ENCODE peak calls at places on chromosomes 5 and 9, in five cellular contexts. B is neural progenitor cell; Q is GM23248; L is ascending aorta; H is CD4-positive, alpha-beta memory T cell. D is an unnamed sample.

GRCh38 chr5:178207183-178207916 is 3.0 kb downstream of the HNRNPAB start:
- DNase-seq in B (no peak), H (no peak), Q (peak; percentile 67), L (peak; percentile 62), D (peak; percentile 85)

GRCh38 chr9:115275753-115276152 is 157.8 kb upstream of the TNC start:
- DNase-seq in Q (no peak), H (no peak), B (no peak), L (no peak), D (no peak)

GRCh38 chr5:132474881-132475511 is 15.6 kb downstream of the IRF1 start:
- DNase-seq in H (peak; percentile 58), L (no peak), B (no peak), Q (no peak), D (no peak)

GRCh38 chr9:38352716-38353334 is 39.7 kb upstream of the ALDH1B1 start:
- DNase-seq in L (peak; percentile 48), Q (no peak), B (no peak), H (no peak), D (no peak)

GRCh38 chr5:80763873-80764647 is 109.3 kb upstream of the DHFR start:
- DNase-seq in L (no peak), Q (no peak), H (no peak), B (no peak), D (no peak)

GRCh38 chr5:26031481-26031880 is 1006.9 kb downstream of the CDH9 start:
- DNase-seq in B (no peak), L (no peak), Q (no peak), H (no peak), D (no peak)

GRCh38 chr5:31733365-31733764 is 94.4 kb downstream of the PDZD2 start:
- DNase-seq in H (no peak), L (no peak), B (no peak), Q (no peak), D (peak; percentile 8)

GRCh38 chr9:125747053-125747764 is at the start of gene PBX3:
- DNase-seq in L (peak; percentile 69), Q (peak; percentile 77), B (peak; percentile 86), H (peak; percentile 55), D (peak; percentile 62)

GRCh38 chr9:35861161-35861897 is 8.9 kb downstream of the OR13J1 start:
- DNase-seq in Q (no peak), B (no peak), L (no peak), H (no peak), D (no peak)

GRCh38 chr9:77595426-77596051 is 52.6 kb downstream of the GNA14 start:
- DNase-seq in L (no peak), Q (no peak), H (no peak), B (no peak), D (no peak)

GRCh38 chr5:174145821-174146220 is 100.3 kb downstream of the NSG2 start:
- DNase-seq in Q (peak; percentile 7), L (peak; percentile 31), H (no peak), B (peak; percentile 65), D (peak; percentile 8)

GRCh38 chr9:35095175-35095574 is 1.2 kb downstream of the PIGO start:
- DNase-seq in L (no peak), H (no peak), B (no peak), Q (no peak), D (no peak)

GRCh38 chr5:122351416-122352157 is 39.5 kb downstream of the SNCAIP start:
- DNase-seq in B (no peak), L (no peak), Q (peak; percentile 42), H (no peak), D (no peak)

GRCh38 chr9:71854811-71855210 is 56.2 kb downstream of the ABHD17B start:
- DNase-seq in Q (no peak), H (no peak), L (no peak), B (no peak), D (no peak)

GRCh38 chr9:113454914-113455761 is 8.4 kb upstream of the RGS3 start:
- DNase-seq in L (peak; percentile 86), B (peak; percentile 37), Q (peak; percentile 91), H (no peak), D (peak; percentile 88)

GRCh38 chr5:57841671-57842375 is 359.2 kb upstream of the ACTBL2 start:
- DNase-seq in H (no peak), B (peak; percentile 62), Q (peak; percentile 91), L (no peak), D (peak; percentile 90)

GRCh38 chr5:58447231-58447630 is 12.7 kb downstream of the PLK2 start:
- DNase-seq in B (no peak), L (no peak), H (no peak), Q (peak; percentile 35), D (no peak)

GRCh38 chr5:23614422-23614821 is 107.0 kb downstream of the PRDM9 start:
- DNase-seq in H (no peak), L (no peak), B (no peak), Q (no peak), D (no peak)

GRCh38 chr5:135740475-135740874 is 94.0 kb upstream of the SLC25A48 start:
- DNase-seq in H (no peak), Q (no peak), B (no peak), L (no peak), D (no peak)

GRCh38 chr9:31355965-31356364 is 1028.5 kb upstream of the ACO1 start:
- DNase-seq in H (no peak), B (no peak), L (no peak), Q (no peak), D (no peak)

GRCh38 chr9:73149371-73150067 is 2.1 kb upstream of the ANXA1 start:
- DNase-seq in L (no peak), B (no peak), Q (peak; percentile 98), H (peak; percentile 68), D (no peak)

GRCh38 chr5:157516626-157517325 is 56.8 kb downstream of the NIPAL4 start:
- DNase-seq in B (no peak), H (no peak), L (peak; percentile 79), Q (peak; percentile 98), D (peak; percentile 22)
- H3K27ac ChIP-seq in B (no peak overlapping the region), H (no peak overlapping the region), L (peak overlapping the region; percentile 62), Q (peak overlapping the region; percentile 97), D (peak overlapping the region; percentile 6)

GRCh38 chr5:120808606-120809005 is 344.5 kb downstream of the PRR16 start:
- DNase-seq in B (no peak), L (no peak), H (no peak), Q (no peak), D (no peak)
- H3K4me3 ChIP-seq in B (no peak overlapping the region), L (no peak overlapping the region), H (no peak overlapping the region), Q (no peak overlapping the region), D (no peak overlapping the region)

DNA sequence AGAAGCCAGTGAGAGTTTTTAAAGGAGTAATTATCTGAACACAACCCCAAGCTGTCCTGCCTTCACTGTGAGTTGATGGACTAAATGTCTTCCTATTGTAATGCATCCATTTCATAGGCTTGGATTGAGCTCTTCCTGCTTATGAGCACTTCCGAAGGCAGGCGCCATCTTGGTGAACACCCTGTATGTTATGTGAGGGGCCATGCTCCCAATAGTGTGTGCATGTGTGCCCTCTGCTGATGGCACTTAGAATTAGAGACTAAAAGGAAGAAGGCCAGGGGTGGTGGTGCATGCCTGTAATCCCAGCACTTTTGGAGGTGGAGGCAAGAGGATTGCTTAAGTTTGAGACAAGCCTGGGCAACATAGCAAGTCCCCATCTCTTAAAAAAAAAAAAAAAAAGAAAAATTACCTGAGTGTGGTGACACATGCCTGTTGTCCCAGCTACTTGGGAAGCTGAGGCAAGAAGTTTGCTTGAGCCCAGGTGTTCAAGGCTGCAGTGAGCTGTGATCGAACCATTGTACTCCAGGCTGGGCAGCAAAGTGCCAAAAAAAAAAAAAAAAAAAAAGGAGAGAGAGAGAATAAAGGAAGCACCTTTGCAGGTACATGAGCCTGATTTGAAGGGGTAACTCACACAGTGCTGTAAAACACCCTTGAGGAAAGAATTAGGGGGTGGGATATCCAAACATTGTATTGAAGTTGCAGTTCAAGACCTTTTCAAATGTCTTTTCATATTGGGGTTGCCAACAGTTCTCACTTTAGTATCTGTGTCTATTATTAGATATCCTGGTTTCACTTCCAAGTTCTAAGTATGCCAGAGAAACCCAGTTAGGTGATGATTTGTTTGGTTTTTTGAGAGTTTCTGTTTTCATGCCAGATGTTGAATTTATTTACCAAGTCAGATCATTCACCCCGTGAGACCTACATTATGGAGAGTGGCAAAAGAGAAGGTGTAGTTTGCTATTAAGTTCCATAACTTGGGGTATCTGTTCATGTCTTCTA is 64.8 kb downstream of the C9orf152 start:
- DNase-seq in L (no peak), B (peak; percentile 42), H (no peak), Q (no peak), D (peak; percentile 35)
- H3K27ac ChIP-seq in L (peak overlapping the region; percentile 42), B (no peak overlapping the region), H (no peak overlapping the region), Q (peak overlapping the region; percentile 74), D (peak overlapping the region; percentile 54)

GRCh38 chr5:159735749-159736660 is 180.3 kb upstream of the ADRA1B start:
- DNase-seq in B (no peak), L (no peak), Q (peak; percentile 10), H (no peak), D (no peak)
- H3K4me3 ChIP-seq in B (no peak overlapping the region), L (no peak overlapping the region), Q (no peak overlapping the region), H (no peak overlapping the region), D (no peak overlapping the region)

GRCh38 chr9:93456504-93456903 is 3.1 kb upstream of the FAM120AOS start:
- DNase-seq in Q (no peak), B (no peak), H (no peak), L (no peak), D (no peak)

GRCh38 chr9:93458702-93459101 is 5.3 kb upstream of the FAM120AOS start:
- DNase-seq in L (no peak), Q (no peak), B (no peak), H (no peak), D (no peak)

GRCh38 chr9:93452710-93453046 is 703 bp downstream of the FAM120AOS start:
- DNase-seq in L (no peak), B (peak; percentile 44), Q (peak; percentile 58), H (no peak), D (no peak)

GRCh38 chr9:93453047-93453914 is at the start of gene FAM120AOS:
- DNase-seq in B (peak; percentile 91), L (peak; percentile 96), H (peak; percentile 91), Q (peak; percentile 97), D (peak; percentile 96)

GRCh38 chr9:93456022-93456421 is 2.6 kb upstream of the FAM120AOS start:
- DNase-seq in Q (no peak), H (no peak), L (no peak), B (no peak), D (no peak)
- H3K27ac ChIP-seq in Q (no peak overlapping the region), H (peak overlapping the region; percentile 44), L (no peak overlapping the region), B (no peak overlapping the region), D (no peak overlapping the region)

D was measured in cardiac muscle cell.